ENCODE peak calls at places on chromosomes 11 and 22, in four cellular contexts. I is AG04450, E is MCF 10A, V is RWPE1. L is an unnamed sample.
A peak's percentile ranks its signal among the peaks of the same experiment; 100 is the strongest.

GRCh38 chr11:67631427-67631826 is 1.7 kb upstream of the NUDT8 start:
- DNase-seq in I (no peak), E (no peak), V (no peak), L (no peak)

GRCh38 chr22:20239951-20240773 is 28.0 kb downstream of the RTN4R start:
- DNase-seq in I (no peak), E (no peak), V (no peak), L (no peak)

GRCh38 chr11:116788534-116788933 is 711 bp upstream of the ZPR1 start:
- DNase-seq in I (no peak), E (no peak), V (no peak), L (no peak)

GRCh38 chr22:47275479-47276218 is 513.2 kb downstream of the TBC1D22A start:
- DNase-seq in V (no peak), E (peak; percentile 67), I (no peak), L (no peak)

GRCh38 chr11:3021125-3021524 is 29.0 kb upstream of the NAP1L4 start:
- DNase-seq in I (no peak), E (peak; percentile 62), V (peak; percentile 52), L (no peak)

GRCh38 chr22:44172370-44173108 is 8.2 kb upstream of the PARVG start:
- DNase-seq in V (no peak), E (peak; percentile 28), I (no peak), L (no peak)

GRCh38 chr11:3155216-3155615 is 9.9 kb downstream of the OSBPL5 start:
- DNase-seq in V (no peak), E (no peak), I (no peak), L (no peak)

GRCh38 chr11:5701184-5701583 is 11.6 kb downstream of the TRIM22 start:
- DNase-seq in V (no peak), E (no peak), I (no peak), L (no peak)

GRCh38 chr11:12129227-12129626 is 18.8 kb downstream of the MICAL2 start:
- DNase-seq in E (no peak), V (no peak), I (no peak), L (no peak)

GRCh38 chr11:92829671-92830070 is 139.8 kb upstream of the MTNR1B start:
- DNase-seq in E (no peak), I (no peak), V (no peak), L (no peak)

GRCh38 chr11:35043933-35044332 is 95.0 kb upstream of the CD44 start:
- DNase-seq in V (no peak), I (no peak), E (no peak), L (no peak)

GRCh38 chr22:22243033-22243680 is 1.4 kb upstream of the VPREB1 start:
- DNase-seq in V (no peak), I (no peak), E (no peak), L (no peak)

GRCh38 chr11:107957109-107957588 is 28.9 kb downstream of the RAB39A start:
- DNase-seq in V (no peak), E (peak; percentile 51), I (no peak), L (no peak)